ENCODE peak calls at places on chromosome 22, in six cellular contexts. Z, A, H, X, E and C are unnamed samples.

GRCh38 chr22:22901578-22902218 is 14.1 kb downstream of the IGLL5 start:
- DNase-seq in H (no peak), Z (no peak), A (no peak), X (no peak), E (no peak), C (no peak)

GRCh38 chr22:40690370-40690769 is 11.1 kb downstream of the MCHR1 start:
- DNase-seq in Z (no peak), H (no peak), A (no peak), E (no peak), X (no peak), C (no peak)

GRCh38 chr22:22713416-22713815 is 69.0 kb downstream of the GGTLC2 start:
- DNase-seq in E (no peak), H (no peak), A (no peak), X (no peak), Z (no peak), C (no peak)

GRCh38 chr22:22450343-22450839 is 58.2 kb downstream of the ZNF280B start:
- DNase-seq in X (no peak), A (no peak), H (no peak), E (no peak), Z (peak), C (no peak)

GRCh38 chr22:39148727-39149535 is 3.5 kb downstream of the CBX7 start:
- DNase-seq in H (no peak), A (no peak), Z (peak), X (peak), E (peak), C (no peak)

GRCh38 chr22:46150615-46151423 is 493 bp downstream of the PPARA start:
- DNase-seq in Z (no peak), E (peak), X (peak), A (no peak), H (no peak), C (peak)

GRCh38 chr22:29310065-29310862 is 3.8 kb downstream of the GAS2L1 start:
- DNase-seq in X (no peak), Z (no peak), E (no peak), A (no peak), H (no peak), C (no peak)

GRCh38 chr22:39363751-39364484 is 14.1 kb downstream of the SYNGR1 start:
- DNase-seq in A (no peak), E (no peak), H (no peak), X (no peak), Z (no peak), C (peak)

GRCh38 chr22:23212061-23213030 is 32.0 kb downstream of the BCR start:
- DNase-seq in A (no peak), X (no peak), Z (no peak), E (no peak), H (no peak), C (no peak)

GRCh38 chr22:39183991-39184585 is 31.6 kb upstream of the CBX7 start:
- DNase-seq in H (peak), X (peak), Z (no peak), E (no peak), A (no peak), C (peak)

GRCh38 chr22:25735657-25736056 is 6.3 kb upstream of the MYO18B start:
- DNase-seq in E (no peak), X (no peak), A (no peak), H (no peak), Z (no peak), C (no peak)

GRCh38 chr22:19718255-19719054 is 4.2 kb downstream of the SEPTIN5 start:
- DNase-seq in X (no peak), E (no peak), Z (no peak), H (no peak), A (no peak), C (no peak)
- H3K4me3 ChIP-seq in X (peak), E (no peak), Z (peak), H (peak), A (peak), C (peak)

DNA sequence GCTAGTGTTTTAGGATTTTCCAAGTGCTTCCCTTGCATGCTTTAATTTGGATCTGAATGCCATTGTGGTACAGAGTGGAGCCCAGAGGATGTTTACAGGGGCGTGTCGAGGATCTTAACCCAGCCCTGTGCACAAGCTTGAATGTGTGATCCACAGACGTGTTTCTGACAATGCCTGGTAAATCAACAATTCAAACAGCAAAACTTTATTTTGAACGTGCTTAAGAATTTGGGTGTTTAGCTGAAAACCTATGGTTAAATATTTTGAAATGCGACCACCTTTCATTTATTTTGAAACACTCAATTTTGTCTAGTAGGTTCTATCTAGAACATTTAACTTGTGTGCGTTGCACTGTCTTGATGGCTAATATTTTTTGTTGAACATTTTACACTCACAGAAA is 1.8 kb downstream of the TUBA8 start:
- DNase-seq in Z (no peak), H (no peak), E (no peak), X (no peak), A (no peak), C (no peak)
- H3K4me3 ChIP-seq in Z (no peak), H (no peak), E (no peak), X (no peak), A (no peak), C (no peak)

GRCh38 chr22:50530280-50530856 is 556 bp upstream of the TYMP start:
- DNase-seq in Z (no peak), E (peak), X (peak), A (peak), H (peak), C (peak)
- H3K4me3 ChIP-seq in Z (peak), E (no peak), X (peak), A (peak), H (peak), C (peak)

DNA sequence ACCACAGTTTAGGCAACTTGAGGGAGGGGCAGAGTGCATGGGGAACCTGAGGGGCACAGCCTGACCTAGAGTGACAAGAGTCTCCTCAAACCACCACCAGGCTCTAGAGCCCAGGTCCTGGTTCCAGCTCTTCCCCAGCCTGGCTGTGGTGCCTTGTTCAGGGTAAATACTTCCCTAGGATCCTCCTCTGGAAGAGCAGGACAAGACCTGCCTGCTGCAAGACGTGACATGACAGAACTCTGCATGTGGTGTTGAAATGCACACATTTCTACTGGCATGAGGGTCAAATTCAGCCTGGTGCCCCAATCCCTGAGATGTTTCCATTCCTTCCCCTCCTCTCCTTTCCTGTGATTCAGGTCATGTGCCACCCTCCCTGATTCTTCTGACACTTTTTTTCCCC is 3.3 kb downstream of the SEC14L2 start:
- DNase-seq in X (no peak), E (no peak), H (no peak), Z (no peak), A (no peak), C (no peak)
- H3K4me3 ChIP-seq in X (no peak), E (no peak), H (no peak), Z (no peak), A (no peak), C (no peak)